ENCODE peak calls at places on chromosomes 11 and 22, in ten cellular contexts. S is neuronal stem cell, X is GM23248, D is uterus, Q is lung, R is adrenal gland, L is hepatocyte, N is A549, U is pancreas, H is iPS DF 6.9. Y is an unnamed sample. For H3K9me3, the result is how much of the 10 kb centered on the place peaks cover.

GRCh38 chr11:129785383-129786111 is 30.1 kb upstream of the TMEM45B start:
- DNase-seq in S (no peak), X (peak), D (no peak), Q (no peak), R (no peak), L (no peak), N (no peak), U (no peak), H (no peak), Y (no peak)

GRCh38 chr11:120324932-120325810 is at the start of gene TLCD5:
- DNase-seq in S (peak), X (peak), D (peak), Q (no peak), R (peak), L (peak), N (peak), U (peak), H (peak), Y (peak)

GRCh38 chr11:121652982-121653381 is 200.2 kb upstream of the SORL1-AS1 start:
- DNase-seq in S (no peak), X (peak), D (no peak), Q (no peak), R (no peak), L (peak), N (no peak), U (no peak), H (no peak), Y (no peak)

GRCh38 chr11:78000193-78000592 is 5.7 kb upstream of the INTS4 start:
- DNase-seq in S (no peak), X (peak), D (no peak), Q (peak), R (peak), L (peak), N (peak), U (peak), H (peak), Y (peak)

GRCh38 chr11:127238321-127238720 is 237.8 kb upstream of the KIRREL3 start:
- DNase-seq in S (no peak), X (no peak), D (no peak), Q (no peak), R (no peak), L (no peak), N (no peak), U (no peak), H (no peak), Y (no peak)

GRCh38 chr11:41461057-41461681 is 1.7 kb upstream of the LRRC4C start:
- DNase-seq in S (no peak), X (peak), D (no peak), Q (no peak), R (no peak), L (peak), N (no peak), U (no peak), H (no peak), Y (no peak)

GRCh38 chr11:118343981-118344521 is at the start of gene CD3G:
- DNase-seq in S (no peak), X (no peak), D (no peak), Q (no peak), R (no peak), L (no peak), N (no peak), U (no peak), H (no peak), Y (no peak)

GRCh38 chr11:28077524-28077923 is 30.4 kb downstream of the KIF18A start:
- DNase-seq in S (no peak), X (no peak), D (no peak), Q (no peak), R (no peak), L (no peak), N (no peak), U (no peak), H (no peak), Y (no peak)

GRCh38 chr11:63592975-63593395 is 21.2 kb downstream of the PLAAT3 start:
- DNase-seq in S (no peak), X (peak), D (no peak), Q (no peak), R (peak), L (no peak), N (peak), U (no peak), H (no peak), Y (no peak)

GRCh38 chr11:69557266-69557665 is 75.8 kb downstream of the LINC01488 start:
- DNase-seq in S (no peak), X (no peak), D (no peak), Q (no peak), R (no peak), L (no peak), N (no peak), U (no peak), H (no peak), Y (no peak)

GRCh38 chr11:128585498-128586238 is 1.7 kb downstream of the ETS1 start:
- DNase-seq in S (no peak), X (no peak), D (no peak), Q (no peak), R (no peak), L (no peak), N (no peak), U (no peak), H (no peak), Y (no peak)

GRCh38 chr22:25557218-25557617 is 7.3 kb upstream of the GRK3 start:
- DNase-seq in S (no peak), X (no peak), D (no peak), Q (no peak), R (no peak), L (no peak), N (no peak), U (no peak), H (no peak), Y (no peak)

GRCh38 chr22:32333769-32334639 is 23.7 kb upstream of the RFPL3 start:
- DNase-seq in S (no peak), X (no peak), D (no peak), Q (no peak), R (no peak), L (no peak), N (no peak), U (no peak), H (no peak), Y (no peak)

GRCh38 chr11:69301491-69302401 is 7.8 kb downstream of the MYEOV start:
- DNase-seq in S (no peak), X (peak), D (no peak), Q (peak), R (peak), L (peak), N (peak), U (peak), H (no peak), Y (peak)

GRCh38 chr11:1938343-1939005 is 8.7 kb upstream of the MRPL23 start:
- DNase-seq in S (no peak), X (no peak), D (no peak), Q (no peak), R (peak), L (no peak), N (no peak), U (peak), H (no peak), Y (no peak)

GRCh38 chr11:29171350-29171950 is 845.4 kb downstream of the KCNA4 start:
- DNase-seq in S (no peak), X (peak), D (no peak), Q (no peak), R (no peak), L (no peak), N (no peak), U (no peak), H (no peak), Y (no peak)

GRCh38 chr11:75797116-75797515 is 17.9 kb upstream of the UVRAG start:
- DNase-seq in S (no peak), X (no peak), D (no peak), Q (no peak), R (no peak), L (no peak), N (no peak), U (no peak), H (no peak), Y (no peak)

GRCh38 chr11:128208329-128209220 is 378.8 kb downstream of the ETS1 start:
- DNase-seq in S (no peak), X (peak), D (peak), Q (peak), R (peak), L (no peak), N (peak), U (peak), H (no peak), Y (peak)

GRCh38 chr22:19728271-19728670 is 4.9 kb downstream of the GP1BB start:
- DNase-seq in S (no peak), X (no peak), D (no peak), Q (no peak), R (no peak), L (no peak), N (no peak), U (peak), H (no peak), Y (no peak)

GRCh38 chr11:9057888-9058287 is 33.5 kb downstream of the SCUBE2 start:
- DNase-seq in S (no peak), X (no peak), D (no peak), Q (no peak), R (no peak), L (no peak), N (no peak), U (no peak), H (no peak), Y (no peak)

GRCh38 chr11:58770627-58771457 is 39.1 kb upstream of the GLYAT start:
- DNase-seq in S (no peak), X (peak), D (no peak), Q (no peak), R (no peak), L (no peak), N (no peak), U (no peak), H (no peak), Y (peak)
- H3K9me3 ChIP-seq in S (under half), X (under half), D (under half), Q (under half), R (under half), L (under half), N (under half), U (under half), H (under half), Y (under half)

GRCh38 chr22:47837703-47838102 is 1075.3 kb downstream of the TBC1D22A start:
- DNase-seq in S (no peak), X (peak), D (no peak), Q (no peak), R (no peak), L (peak), N (no peak), U (peak), H (no peak), Y (peak)
- H3K4me3 ChIP-seq in S (no peak), X (no peak), D (no peak), Q (no peak), R (no peak), L (no peak), N (no peak), U (no peak), H (no peak), Y (no peak)

DNA sequence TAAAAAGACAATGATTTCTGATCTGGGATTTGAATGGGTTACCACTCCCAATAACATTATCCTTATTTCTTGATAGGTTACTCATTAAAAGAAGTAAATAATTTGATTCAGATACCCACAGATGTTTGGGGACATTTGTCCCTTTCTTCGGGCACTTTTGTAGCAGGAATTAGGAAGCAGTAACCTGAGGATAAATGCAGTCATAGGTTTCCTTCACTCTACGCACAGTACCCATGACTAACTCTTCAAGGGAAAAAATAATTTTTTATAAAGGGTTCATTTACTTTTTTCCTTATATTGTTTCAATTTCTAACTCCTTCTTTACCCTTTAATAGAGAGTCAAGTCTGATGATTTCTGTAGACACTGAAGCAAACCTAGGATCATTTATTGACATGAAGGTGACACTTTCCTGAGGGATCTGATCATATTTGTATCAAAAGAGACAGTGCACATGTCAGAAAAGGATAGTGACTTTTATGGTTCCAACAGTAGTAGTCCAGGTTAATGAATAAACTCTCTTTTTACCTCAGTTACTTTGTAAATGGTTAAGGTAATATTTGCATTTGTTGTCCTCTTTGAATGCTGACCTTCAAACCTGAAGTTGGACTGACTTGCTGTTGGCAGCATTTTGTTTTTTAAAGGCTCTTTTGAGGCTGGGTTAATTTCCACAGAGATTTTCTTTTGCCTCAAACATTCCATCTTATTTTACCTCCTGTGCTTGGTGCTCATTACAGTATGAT is 1072.0 kb downstream of the LRRC4C start:
- DNase-seq in S (no peak), X (no peak), D (no peak), Q (no peak), R (no peak), L (peak), N (no peak), U (no peak), H (no peak), Y (no peak)
- H3K9me3 ChIP-seq in S (under half), X (under half), D (under half), Q (under half), R (under half), L (under half), N (under half), U (under half), H (under half), Y (under half)

GRCh38 chr11:32438346-32438882 is 3.1 kb upstream of the WT1 start:
- DNase-seq in S (no peak), X (no peak), D (no peak), Q (no peak), R (no peak), L (no peak), N (no peak), U (no peak), H (no peak), Y (no peak)

GRCh38 chr11:32435511-32435946 is at the start of gene WT1:
- DNase-seq in S (no peak), X (no peak), D (peak), Q (no peak), R (no peak), L (no peak), N (peak), U (no peak), H (no peak), Y (no peak)

GRCh38 chr11:32435947-32436750 is 810 bp upstream of the WT1 start:
- DNase-seq in S (no peak), X (no peak), D (peak), Q (no peak), R (no peak), L (no peak), N (no peak), U (no peak), H (no peak), Y (no peak)

GRCh38 chr11:32437406-32438345 is 2.3 kb upstream of the WT1 start:
- DNase-seq in S (no peak), X (no peak), D (peak), Q (no peak), R (no peak), L (no peak), N (no peak), U (no peak), H (no peak), Y (no peak)

DNA sequence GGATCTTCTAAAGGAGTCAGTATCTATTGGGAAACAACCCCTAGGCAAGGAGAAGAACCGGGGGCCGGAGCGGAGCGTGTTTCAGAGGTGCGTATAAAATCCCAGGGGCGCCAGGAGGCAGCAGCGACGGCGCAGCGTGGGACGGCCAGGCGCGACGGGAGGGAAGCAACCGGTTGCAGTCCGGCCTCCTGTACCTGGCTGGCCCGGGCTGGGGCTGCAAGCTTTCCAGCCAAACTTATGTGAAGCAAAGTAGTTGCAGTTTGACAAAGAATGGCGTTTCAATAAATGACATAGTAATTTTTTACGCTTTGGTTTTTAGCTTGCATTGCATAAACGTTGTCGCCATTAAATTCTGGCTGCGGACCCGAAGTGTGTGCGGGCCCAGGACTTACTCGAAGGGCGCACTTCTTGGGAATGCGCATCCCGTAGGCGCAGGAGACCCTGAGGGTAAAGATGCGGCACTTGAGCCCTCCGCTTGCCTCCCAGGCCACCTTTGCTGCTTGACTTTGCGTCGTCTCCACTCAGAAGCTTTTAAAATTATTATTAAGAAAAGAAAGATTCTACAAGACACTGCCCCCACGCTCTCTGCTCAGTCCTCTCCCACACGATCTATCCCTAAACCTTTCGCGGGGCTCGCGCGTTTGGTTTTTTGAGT is 1.5 kb upstream of the WT1 start:
- DNase-seq in S (no peak), X (no peak), D (peak), Q (no peak), R (no peak), L (no peak), N (no peak), U (no peak), H (no peak), Y (no peak)
- H3K4me3 ChIP-seq in S (no peak), X (no peak), D (peak), Q (no peak), R (no peak), L (no peak), N (peak), U (no peak), H (no peak), Y (no peak)

GRCh38 chr22:48209473-48210271 is 1447.2 kb downstream of the TBC1D22A start:
- DNase-seq in S (no peak), X (no peak), D (no peak), Q (peak), R (no peak), L (no peak), N (no peak), U (no peak), H (no peak), Y (no peak)
- H3K9me3 ChIP-seq in S (under half), X (under half), D (under half), Q (under half), R (under half), L (under half), N (under half), U (under half), H (under half), Y (under half)

GRCh38 chr11:61131186-61131585 is 28.9 kb downstream of the CD5 start:
- DNase-seq in S (no peak), X (no peak), D (no peak), Q (no peak), R (no peak), L (no peak), N (no peak), U (no peak), H (no peak), Y (no peak)

GRCh38 chr11:61131586-61131985 is 29.3 kb downstream of the CD5 start:
- DNase-seq in S (no peak), X (no peak), D (no peak), Q (no peak), R (no peak), L (no peak), N (no peak), U (no peak), H (no peak), Y (no peak)

GRCh38 chr11:61128947-61129346 is 26.7 kb downstream of the CD5 start:
- DNase-seq in S (no peak), X (no peak), D (no peak), Q (no peak), R (no peak), L (no peak), N (no peak), U (no peak), H (no peak), Y (no peak)

GRCh38 chr11:61127991-61128390 is 25.7 kb downstream of the CD5 start:
- DNase-seq in S (no peak), X (no peak), D (no peak), Q (no peak), R (no peak), L (no peak), N (no peak), U (no peak), H (no peak), Y (no peak)

DNA sequence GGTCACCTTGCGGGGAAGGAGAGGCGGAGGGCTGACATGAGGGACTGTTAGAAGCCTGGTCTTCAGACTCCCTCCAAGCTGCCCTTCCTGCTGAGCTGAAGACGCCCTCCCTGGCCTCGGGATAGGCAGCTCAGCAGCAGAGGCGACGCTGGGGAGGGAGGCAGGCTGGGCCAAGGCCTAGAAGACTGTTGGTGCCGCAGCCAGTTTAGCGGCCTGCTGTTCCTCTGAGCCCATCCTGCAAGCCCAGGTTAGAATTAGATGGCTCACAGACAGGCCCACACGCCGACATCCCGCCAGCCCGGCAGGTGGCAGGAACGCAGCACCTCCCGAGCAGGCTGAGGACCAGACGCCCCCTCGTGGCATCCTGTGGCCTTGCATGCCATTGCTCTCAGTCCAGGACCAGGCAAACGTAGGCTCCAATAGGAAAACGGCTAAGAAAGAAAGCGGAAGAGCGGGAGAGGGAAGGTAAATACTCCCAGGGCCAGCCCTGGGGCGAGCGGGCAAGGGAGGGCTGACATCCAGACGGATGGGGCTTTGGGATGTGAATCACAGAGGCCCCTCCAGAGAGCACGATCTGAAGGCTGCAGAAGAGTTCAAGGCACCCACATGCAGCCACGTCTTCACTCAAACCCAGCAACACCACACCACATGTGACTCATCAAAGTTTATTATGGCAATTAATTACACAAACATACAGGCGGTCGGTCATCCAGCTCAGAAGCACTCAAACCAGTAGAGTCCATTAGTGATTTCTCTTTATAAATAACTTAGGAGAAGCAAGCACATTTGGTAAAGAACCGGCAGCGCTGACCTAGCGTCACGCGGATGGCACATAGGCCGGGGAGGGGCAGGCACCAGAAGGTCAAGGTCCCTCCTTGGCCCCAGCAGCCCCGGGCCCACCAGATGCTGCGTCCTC is 27.6 kb downstream of the CD5 start:
- DNase-seq in S (peak), X (peak), D (peak), Q (peak), R (peak), L (peak), N (peak), U (peak), H (peak), Y (peak)
- H3K4me3 ChIP-seq in S (no peak), X (peak), D (peak), Q (no peak), R (no peak), L (no peak), N (no peak), U (no peak), H (no peak), Y (no peak)

DNA sequence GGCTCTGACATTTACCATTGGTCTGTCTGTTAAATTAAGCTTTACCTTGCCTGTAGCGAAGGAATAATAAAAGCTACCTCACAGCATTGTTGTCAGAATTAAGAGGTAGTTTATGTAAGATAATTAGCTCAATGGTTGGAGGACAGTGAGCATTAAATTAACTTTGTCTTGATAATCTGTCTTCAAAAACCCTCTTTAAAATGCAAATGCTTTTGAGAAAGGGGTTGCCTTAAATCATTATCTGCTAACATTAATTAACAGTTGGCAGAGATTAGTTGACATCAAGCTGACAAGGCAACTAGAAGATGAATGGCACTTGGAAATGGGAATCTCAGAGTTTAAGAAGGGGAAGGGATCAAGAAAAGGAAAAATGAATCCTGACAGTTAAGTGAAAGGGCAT is 761.1 kb upstream of the ARHGAP42 start:
- DNase-seq in S (no peak), X (no peak), D (no peak), Q (no peak), R (no peak), L (no peak), N (no peak), U (no peak), H (no peak), Y (no peak)
- H3K9me3 ChIP-seq in S (under half), X (under half), D (under half), Q (under half), R (under half), L (under half), N (under half), U (under half), H (under half), Y (under half)

Y was measured in MG63.